ENCODE peak calls at places on chromosomes 13 and 19, in eight cellular contexts. U, R, M, Q, K, J, H and Z are unnamed samples. For H3K27me3, the result is how much of the 10 kb centered on the place peaks cover.

GRCh38 chr19:27777726-27778125 is 1435.2 kb downstream of the UQCRFS1 start:
- DNase-seq in Q (no peak), R (no peak), M (no peak), H (no peak), U (no peak), K (no peak), J (no peak), Z (no peak)

GRCh38 chr13:86020350-86021002 is 221.3 kb upstream of the SLITRK6 start:
- DNase-seq in J (peak), Q (no peak), R (no peak), U (no peak), M (peak), K (no peak), H (no peak), Z (no peak)

GRCh38 chr13:82062772-82063171 is 1721.8 kb upstream of the SPRY2 start:
- DNase-seq in R (no peak), U (no peak), Q (no peak), K (no peak), H (no peak), J (no peak), M (no peak), Z (no peak)

GRCh38 chr19:46963093-46963734 is 56.4 kb upstream of the NPAS1 start:
- DNase-seq in M (no peak), U (no peak), H (no peak), R (no peak), K (no peak), J (peak), Q (no peak), Z (no peak)

GRCh38 chr19:47228937-47229673 is 1.9 kb downstream of the BBC3 start:
- DNase-seq in H (peak), K (no peak), U (peak), R (no peak), Q (no peak), J (peak), M (no peak), Z (no peak)

GRCh38 chr19:7904074-7905020 is 670 bp downstream of the MAP2K7 start:
- DNase-seq in H (peak), U (no peak), Q (peak), M (peak), R (no peak), K (no peak), J (no peak), Z (peak)

GRCh38 chr19:36182612-36183454 is 30.6 kb upstream of the COX7A1 start:
- DNase-seq in M (no peak), H (no peak), K (no peak), R (no peak), U (no peak), Q (no peak), J (peak), Z (no peak)

GRCh38 chr13:106466691-106467405 is 68.6 kb downstream of the EFNB2 start:
- DNase-seq in H (no peak), R (no peak), K (no peak), J (peak), Q (no peak), U (no peak), M (no peak), Z (no peak)

GRCh38 chr19:293436-294110 is 2.4 kb upstream of the PLPP2 start:
- DNase-seq in U (no peak), K (peak), M (no peak), R (no peak), J (no peak), Q (no peak), H (no peak), Z (no peak)

GRCh38 chr13:51733656-51734334 is 70.2 kb downstream of the DHRS12 start:
- DNase-seq in U (peak), H (no peak), K (no peak), Q (no peak), R (peak), M (no peak), J (no peak), Z (no peak)

GRCh38 chr19:3516675-3517207 is 10.6 kb downstream of the FZR1 start:
- DNase-seq in Q (no peak), J (no peak), R (no peak), K (peak), U (no peak), H (no peak), M (no peak), Z (no peak)

GRCh38 chr13:103187621-103188020 is 121.4 kb upstream of the SLC10A2 start:
- DNase-seq in R (no peak), K (no peak), H (no peak), M (peak), Q (no peak), J (no peak), U (no peak), Z (no peak)

GRCh38 chr13:50707533-50708096 is 135.9 kb downstream of the DLEU7 start:
- DNase-seq in H (no peak), Q (no peak), U (no peak), M (no peak), J (no peak), K (no peak), R (no peak), Z (no peak)

GRCh38 chr19:52959613-52960295 is 2.9 kb downstream of the ZNF816 start:
- DNase-seq in Q (no peak), H (no peak), U (no peak), M (no peak), K (no peak), J (no peak), R (no peak), Z (no peak)

GRCh38 chr19:18128044-18128443 is 24.9 kb upstream of the PIK3R2 start:
- DNase-seq in Q (no peak), K (no peak), H (no peak), R (no peak), J (no peak), M (no peak), U (no peak), Z (no peak)

GRCh38 chr13:76009491-76009890 is 373.4 kb downstream of the LMO7 start:
- DNase-seq in H (no peak), J (peak), Q (no peak), K (no peak), M (no peak), U (no peak), R (no peak), Z (no peak)

GRCh38 chr13:32585625-32586021 is 629 bp upstream of the PDS5B start:
- DNase-seq in R (no peak), M (peak), H (no peak), U (no peak), K (no peak), J (peak), Q (peak), Z (no peak)

GRCh38 chr13:32587774-32588165 is 1.5 kb downstream of the PDS5B start:
- DNase-seq in J (peak), R (no peak), U (no peak), M (no peak), Q (no peak), H (no peak), K (no peak), Z (no peak)

GRCh38 chr13:32586022-32586900 is at the start of gene PDS5B:
- DNase-seq in J (peak), H (peak), R (peak), K (peak), M (peak), Q (peak), U (peak), Z (peak)

GRCh38 chr13:32582991-32583390 is 3.3 kb upstream of the PDS5B start:
- DNase-seq in R (no peak), K (no peak), M (no peak), Q (no peak), U (no peak), J (no peak), H (no peak), Z (no peak)

GRCh38 chr13:32587014-32587773 is 942 bp downstream of the PDS5B start:
- DNase-seq in M (peak), R (no peak), U (peak), K (peak), J (peak), H (peak), Q (peak), Z (peak)
- H3K27me3 ChIP-seq in M (under half), R (under half), U (under half), K (under half), J (under half), H (under half), Q (under half), Z (under half)

GRCh38 chr13:47081850-47082249 is 185.0 kb upstream of the HTR2A start:
- DNase-seq in H (no peak), Q (no peak), U (no peak), R (no peak), J (no peak), M (no peak), K (no peak), Z (no peak)
- H3K27ac ChIP-seq in H (no peak), Q (no peak), U (no peak), R (no peak), J (no peak), M (no peak), K (no peak), Z (no peak)

DNA sequence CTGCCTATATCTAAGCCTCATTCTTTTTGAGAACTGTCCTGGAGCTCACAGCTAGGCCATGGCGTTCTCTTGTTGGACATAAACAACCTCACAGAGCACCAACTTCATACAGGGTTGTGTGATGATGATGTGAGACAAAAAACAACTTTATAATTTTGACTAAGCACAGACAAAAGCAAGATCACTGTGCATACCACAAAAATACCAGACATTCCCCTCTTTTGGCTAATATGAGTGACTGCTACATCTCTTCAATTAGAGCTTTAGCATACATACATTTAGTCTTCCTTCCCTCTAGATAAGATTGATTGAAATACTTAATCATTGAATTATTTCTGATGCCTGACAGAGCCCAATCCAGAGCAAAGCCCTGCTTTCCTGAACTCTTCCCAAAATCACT is 8.3 kb downstream of the MAB21L1 start:
- DNase-seq in U (no peak), H (no peak), J (no peak), K (no peak), Q (no peak), R (no peak), M (no peak), Z (no peak)
- H3K27me3 ChIP-seq in U (under half), H (half or more), J (under half), K (under half), Q (under half), R (under half), M (under half), Z (under half)

GRCh38 chr13:40666058-40666904 is at the start of gene FOXO1:
- DNase-seq in Q (peak), H (peak), U (peak), K (peak), M (peak), J (peak), R (peak), Z (peak)
- H3K27ac ChIP-seq in Q (peak), H (peak), U (peak), K (peak), M (peak), J (peak), R (peak), Z (peak)

DNA sequence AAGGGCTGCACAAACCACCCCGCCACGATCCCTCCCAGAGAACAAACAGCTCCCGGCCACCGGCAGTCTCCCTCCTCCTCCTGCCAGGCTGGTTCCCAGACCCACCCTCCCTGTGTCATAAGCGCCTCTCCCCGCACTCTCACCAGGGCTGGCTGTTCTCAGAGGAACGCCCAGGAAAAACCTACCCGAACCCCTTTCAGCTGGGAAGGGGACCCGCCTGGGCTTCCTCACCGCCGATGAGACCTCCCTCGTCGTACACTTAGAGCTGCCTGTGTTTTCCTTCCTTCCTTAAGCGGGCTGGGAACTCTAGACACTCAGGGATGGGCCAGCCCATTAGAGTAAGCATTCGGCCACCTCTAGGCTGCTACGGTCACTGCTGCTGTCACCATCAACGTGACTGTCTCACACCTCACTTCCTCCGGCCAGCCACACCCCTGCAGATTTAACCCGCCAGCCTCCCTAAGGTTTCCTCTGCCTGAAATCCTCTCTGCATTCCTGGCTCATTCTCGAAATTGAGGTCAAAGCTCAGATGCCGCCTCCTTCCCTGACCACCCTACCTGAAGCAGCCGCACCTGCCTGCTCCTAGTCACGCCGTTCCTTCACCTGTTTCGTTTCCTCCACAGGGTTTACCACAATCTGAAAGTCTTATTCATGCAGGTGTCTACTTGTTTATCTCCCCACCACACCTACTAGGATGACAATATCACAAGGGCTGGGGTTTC is 6.3 kb upstream of the RDH13 start:
- DNase-seq in J (no peak), K (peak), R (no peak), M (no peak), U (no peak), Q (peak), H (no peak), Z (no peak)
- H3K27me3 ChIP-seq in J (under half), K (under half), R (half or more), M (under half), U (under half), Q (under half), H (half or more), Z (under half)

DNA sequence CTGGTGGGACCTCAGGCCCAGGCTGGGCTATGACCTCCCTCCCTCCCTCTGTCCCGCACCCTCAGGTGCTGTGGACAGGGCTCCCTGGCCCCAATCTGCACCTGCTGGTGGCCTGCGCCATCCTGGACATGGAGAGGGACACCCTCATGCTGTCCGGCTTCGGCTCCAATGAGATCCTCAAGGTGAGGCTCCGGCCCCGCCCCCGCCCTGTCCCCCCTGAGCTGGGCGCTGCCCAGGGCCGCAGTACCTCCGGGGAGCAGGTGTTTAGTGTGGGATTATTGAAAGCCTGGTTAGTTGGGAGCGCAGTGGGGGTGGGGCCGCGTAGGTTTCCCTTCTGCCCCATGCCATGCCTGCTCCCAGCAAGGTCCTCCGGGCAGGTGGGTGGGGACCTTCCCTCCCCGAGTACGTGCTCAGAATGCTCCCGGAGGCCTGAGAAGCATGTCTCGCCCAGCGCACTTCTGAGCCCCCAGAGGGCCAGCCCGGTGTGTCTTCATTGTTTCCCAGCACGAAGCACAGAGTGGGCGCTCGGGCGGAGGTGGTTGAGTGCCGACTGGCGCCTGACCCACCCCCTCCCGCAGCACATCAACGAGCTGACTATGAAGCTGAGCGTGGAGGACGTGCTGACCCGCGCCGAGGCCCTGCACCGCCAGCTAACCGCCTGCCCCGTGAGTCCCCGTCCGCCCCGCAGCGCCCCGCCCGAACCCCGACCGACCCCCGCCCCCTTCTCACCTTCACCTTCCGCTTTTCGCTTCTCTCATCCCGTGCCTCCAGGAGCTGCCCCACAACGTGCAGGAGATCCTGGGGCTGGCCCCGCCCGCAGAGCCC is 8.8 kb downstream of the IL4I1 start:
- DNase-seq in M (no peak), K (no peak), H (no peak), R (no peak), U (no peak), Q (no peak), J (no peak), Z (peak)
- H3K27ac ChIP-seq in M (no peak), K (no peak), H (no peak), R (no peak), U (no peak), Q (no peak), J (no peak), Z (no peak)

GRCh38 chr19:35105047-35105410 is 10.6 kb upstream of the FXYD3 start:
- DNase-seq in R (no peak), K (no peak), Q (no peak), M (no peak), U (no peak), J (no peak), H (no peak), Z (no peak)
- H3K27me3 ChIP-seq in R (under half), K (under half), Q (under half), M (under half), U (under half), J (under half), H (under half), Z (under half)